ENCODE peak calls at places on chromosomes 13 and 19, in seven cellular contexts. Q, E, K, H, C, O and A are unnamed samples.

GRCh38 chr19:32674153-32674958 is 624 bp downstream of the ANKRD27 start:
- ATAC-seq in Q (no peak), E (no peak), K (no peak), H (no peak), C (peak), O (no peak), A (peak)

GRCh38 chr19:2230807-2231533 is 5.2 kb downstream of the PLEKHJ1 start:
- ATAC-seq in Q (no peak), E (no peak), K (no peak), H (no peak), C (peak), O (no peak), A (peak)

GRCh38 chr19:1752757-1753728 is at the start of gene ONECUT3:
- ATAC-seq in Q (no peak), E (peak), K (peak), H (no peak), C (peak), O (no peak), A (no peak)

GRCh38 chr19:51803529-51803928 is 8.6 kb downstream of the FPR3 start:
- ATAC-seq in Q (no peak), E (no peak), K (no peak), H (no peak), C (no peak), O (no peak), A (no peak)

GRCh38 chr13:26475176-26476110 is 82.0 kb upstream of the WASF3 start:
- ATAC-seq in Q (no peak), E (peak), K (no peak), H (no peak), C (no peak), O (no peak), A (peak)

GRCh38 chr19:29563688-29564087 is 37.9 kb downstream of the VSTM2B start:
- ATAC-seq in Q (peak), E (no peak), K (no peak), H (no peak), C (no peak), O (no peak), A (no peak)

GRCh38 chr19:18946335-18946734 is 5.3 kb upstream of the HOMER3 start:
- ATAC-seq in Q (no peak), E (no peak), K (no peak), H (no peak), C (no peak), O (no peak), A (no peak)

GRCh38 chr13:34931572-34931971 is 10.5 kb upstream of the NBEA start:
- ATAC-seq in Q (no peak), E (no peak), K (no peak), H (no peak), C (no peak), O (no peak), A (no peak)

GRCh38 chr19:10021446-10021845 is 8.2 kb downstream of the RDH8 start:
- ATAC-seq in Q (no peak), E (no peak), K (no peak), H (no peak), C (no peak), O (no peak), A (peak)

GRCh38 chr13:55244991-55245644 is 1895.6 kb upstream of the PRR20A start:
- ATAC-seq in Q (no peak), E (no peak), K (no peak), H (no peak), C (no peak), O (no peak), A (peak)

GRCh38 chr19:5172859-5173577 is 167.6 kb downstream of the PTPRS start:
- ATAC-seq in Q (no peak), E (no peak), K (no peak), H (no peak), C (peak), O (no peak), A (peak)

GRCh38 chr13:53237696-53238095 is 209.1 kb downstream of the OLFM4 start:
- ATAC-seq in Q (no peak), E (no peak), K (no peak), H (no peak), C (no peak), O (no peak), A (no peak)

GRCh38 chr13:40028446-40028845 is 373.0 kb downstream of the COG6 start:
- ATAC-seq in Q (no peak), E (no peak), K (no peak), H (no peak), C (no peak), O (no peak), A (no peak)

GRCh38 chr19:58296086-58296485 is 9.1 kb upstream of the ERVK3-1 start:
- ATAC-seq in Q (no peak), E (no peak), K (no peak), H (no peak), C (no peak), O (no peak), A (no peak)

GRCh38 chr19:5205388-5205787 is 135.2 kb downstream of the PTPRS start:
- ATAC-seq in Q (no peak), E (no peak), K (no peak), H (peak), C (no peak), O (no peak), A (no peak)

GRCh38 chr13:110477711-110478245 is 83.7 kb downstream of the RAB20 start:
- ATAC-seq in Q (no peak), E (no peak), K (no peak), H (no peak), C (no peak), O (no peak), A (no peak)

GRCh38 chr19:48607359-48607755 is 815 bp downstream of the SPACA4 start:
- ATAC-seq in Q (no peak), E (no peak), K (no peak), H (no peak), C (no peak), O (no peak), A (peak)

GRCh38 chr19:41371541-41371940 is 4.8 kb upstream of the TMEM91 start:
- ATAC-seq in Q (no peak), E (no peak), K (no peak), H (no peak), C (no peak), O (no peak), A (no peak)

GRCh38 chr13:102872531-102872930 is 26.7 kb downstream of the ERCC5 start:
- ATAC-seq in Q (no peak), E (peak), K (no peak), H (no peak), C (no peak), O (no peak), A (no peak)

GRCh38 chr13:28268800-28269223 is 130.5 kb downstream of the PAN3 start:
- ATAC-seq in Q (no peak), E (peak), K (peak), H (peak), C (no peak), O (no peak), A (no peak)

GRCh38 chr13:32600891-32601290 is 14.6 kb downstream of the PDS5B start:
- ATAC-seq in Q (no peak), E (no peak), K (no peak), H (no peak), C (no peak), O (no peak), A (no peak)

GRCh38 chr13:63636231-63636993 is 2220.8 kb upstream of the PCDH20 start:
- ATAC-seq in Q (no peak), E (no peak), K (no peak), H (no peak), C (no peak), O (no peak), A (no peak)

GRCh38 chr19:7690779-7691258 is 10.2 kb downstream of the TRAPPC5 start:
- ATAC-seq in Q (no peak), E (peak), K (no peak), H (peak), C (no peak), O (no peak), A (no peak)